ENCODE peak calls at places on chromosomes 5 and 9, in seven cellular contexts. One of them, this sample, is unnamed.
A peak's percentile ranks its signal among the peaks of the same experiment; 100 is the strongest.

GRCh38 chr5:37495210-37495609 is 116.1 kb downstream of the WDR70 start:
- DNase-seq in GM20000: no peak
- DNase-seq in activated T-cell treated with anti-CD3 and anti-CD28 coated beads for 1 hour: no peak
- DNase-seq in heart left ventricle: no peak
- DNase-seq in MM.1S: no peak
- DNase-seq in G401: no peak
- DNase-seq in stimulated activated CD8-positive, alpha-beta memory T cell treated with anti-CD3 and anti-CD28 coated beads, Interleukin-4, amount 100 ng/mL, for 1 hour: no peak
- DNase-seq in this sample: peak; percentile 14

GRCh38 chr9:79447760-79448159 is 124.0 kb upstream of the TLE4 start:
- DNase-seq in GM20000: no peak
- DNase-seq in activated T-cell treated with anti-CD3 and anti-CD28 coated beads for 1 hour: no peak
- DNase-seq in heart left ventricle: no peak
- DNase-seq in MM.1S: no peak
- DNase-seq in G401: peak; percentile 33
- DNase-seq in stimulated activated CD8-positive, alpha-beta memory T cell treated with anti-CD3 and anti-CD28 coated beads, Interleukin-4, amount 100 ng/mL, for 1 hour: no peak
- DNase-seq in this sample: no peak

GRCh38 chr5:150488519-150489357 is 19.2 kb upstream of the NDST1 start:
- DNase-seq in GM20000: no peak
- DNase-seq in activated T-cell treated with anti-CD3 and anti-CD28 coated beads for 1 hour: no peak
- DNase-seq in heart left ventricle: peak; percentile 83
- DNase-seq in MM.1S: no peak
- DNase-seq in G401: peak; percentile 52
- DNase-seq in stimulated activated CD8-positive, alpha-beta memory T cell treated with anti-CD3 and anti-CD28 coated beads, Interleukin-4, amount 100 ng/mL, for 1 hour: no peak
- DNase-seq in this sample: no peak

GRCh38 chr5:39652036-39652435 is 227.3 kb upstream of the DAB2 start:
- DNase-seq in GM20000: no peak
- DNase-seq in activated T-cell treated with anti-CD3 and anti-CD28 coated beads for 1 hour: no peak
- DNase-seq in heart left ventricle: no peak
- DNase-seq in MM.1S: no peak
- DNase-seq in G401: no peak
- DNase-seq in stimulated activated CD8-positive, alpha-beta memory T cell treated with anti-CD3 and anti-CD28 coated beads, Interleukin-4, amount 100 ng/mL, for 1 hour: no peak
- DNase-seq in this sample: no peak

GRCh38 chr5:170025853-170026252 is 45.6 kb upstream of the INSYN2B start:
- DNase-seq in GM20000: no peak
- DNase-seq in activated T-cell treated with anti-CD3 and anti-CD28 coated beads for 1 hour: no peak
- DNase-seq in heart left ventricle: no peak
- DNase-seq in MM.1S: no peak
- DNase-seq in G401: no peak
- DNase-seq in stimulated activated CD8-positive, alpha-beta memory T cell treated with anti-CD3 and anti-CD28 coated beads, Interleukin-4, amount 100 ng/mL, for 1 hour: no peak
- DNase-seq in this sample: no peak

GRCh38 chr5:131252824-131253171 is 11.1 kb upstream of the CDC42SE2 start:
- DNase-seq in GM20000: peak; percentile 49
- DNase-seq in activated T-cell treated with anti-CD3 and anti-CD28 coated beads for 1 hour: peak; percentile 58
- DNase-seq in heart left ventricle: peak; percentile 42
- DNase-seq in MM.1S: peak; percentile 95
- DNase-seq in G401: no peak
- DNase-seq in stimulated activated CD8-positive, alpha-beta memory T cell treated with anti-CD3 and anti-CD28 coated beads, Interleukin-4, amount 100 ng/mL, for 1 hour: peak; percentile 49
- DNase-seq in this sample: no peak

GRCh38 chr5:38316544-38317224 is 58.3 kb downstream of the EGFLAM start:
- DNase-seq in GM20000: no peak
- DNase-seq in activated T-cell treated with anti-CD3 and anti-CD28 coated beads for 1 hour: no peak
- DNase-seq in heart left ventricle: peak; percentile 22
- DNase-seq in MM.1S: no peak
- DNase-seq in G401: peak; percentile 9
- DNase-seq in stimulated activated CD8-positive, alpha-beta memory T cell treated with anti-CD3 and anti-CD28 coated beads, Interleukin-4, amount 100 ng/mL, for 1 hour: no peak
- DNase-seq in this sample: no peak

GRCh38 chr9:126752881-126753670 is 51.8 kb upstream of the ZBTB43 start:
- DNase-seq in GM20000: no peak
- DNase-seq in activated T-cell treated with anti-CD3 and anti-CD28 coated beads for 1 hour: no peak
- DNase-seq in heart left ventricle: no peak
- DNase-seq in MM.1S: no peak
- DNase-seq in G401: no peak
- DNase-seq in stimulated activated CD8-positive, alpha-beta memory T cell treated with anti-CD3 and anti-CD28 coated beads, Interleukin-4, amount 100 ng/mL, for 1 hour: no peak
- DNase-seq in this sample: no peak

GRCh38 chr5:55211184-55211874 is 15.8 kb downstream of the MCIDAS start:
- DNase-seq in GM20000: no peak
- DNase-seq in activated T-cell treated with anti-CD3 and anti-CD28 coated beads for 1 hour: no peak
- DNase-seq in heart left ventricle: no peak
- DNase-seq in MM.1S: no peak
- DNase-seq in G401: no peak
- DNase-seq in stimulated activated CD8-positive, alpha-beta memory T cell treated with anti-CD3 and anti-CD28 coated beads, Interleukin-4, amount 100 ng/mL, for 1 hour: no peak
- DNase-seq in this sample: no peak

GRCh38 chr5:179732918-179733763 is 519 bp downstream of the MAML1 start:
- DNase-seq in GM20000: no peak
- DNase-seq in activated T-cell treated with anti-CD3 and anti-CD28 coated beads for 1 hour: peak; percentile 6
- DNase-seq in heart left ventricle: peak; percentile 39
- DNase-seq in MM.1S: peak; percentile 26
- DNase-seq in G401: peak; percentile 45
- DNase-seq in stimulated activated CD8-positive, alpha-beta memory T cell treated with anti-CD3 and anti-CD28 coated beads, Interleukin-4, amount 100 ng/mL, for 1 hour: peak; percentile 6
- DNase-seq in this sample: no peak

GRCh38 chr9:94804917-94805544 is 78.5 kb downstream of the AOPEP start:
- DNase-seq in GM20000: no peak
- DNase-seq in activated T-cell treated with anti-CD3 and anti-CD28 coated beads for 1 hour: no peak
- DNase-seq in heart left ventricle: no peak
- DNase-seq in MM.1S: no peak
- DNase-seq in G401: no peak
- DNase-seq in stimulated activated CD8-positive, alpha-beta memory T cell treated with anti-CD3 and anti-CD28 coated beads, Interleukin-4, amount 100 ng/mL, for 1 hour: no peak
- DNase-seq in this sample: no peak

This sample was measured in NCI-H446 treated with DMSO at 0.1 percent for 48 hours.